ENCODE peak calls at places on chromosome 22, in four cellular contexts. A is K562, J is GM12878, S is GM12891. F is an unnamed sample.

GRCh38 chr22:41256898-41257260 is 16.1 kb upstream of the CHADL start:
- DNase-seq in A (no peak), J (no peak), S (no peak), F (no peak)

GRCh38 chr22:43230983-43231723 is 44.2 kb upstream of the TTLL12 start:
- DNase-seq in A (peak), J (no peak), S (peak), F (peak)

GRCh38 chr22:29340566-29340965 is 25.1 kb upstream of the RASL10A start:
- DNase-seq in A (no peak), J (no peak), S (no peak), F (no peak)

GRCh38 chr22:44500623-44501022 is 2.6 kb upstream of the RTL6 start:
- DNase-seq in A (no peak), J (no peak), S (no peak), F (no peak)

GRCh38 chr22:19524170-19525115 is at the start of gene CLDN5:
- DNase-seq in A (peak), J (no peak), S (peak), F (no peak)

GRCh38 chr22:19718255-19719054 is 4.2 kb downstream of the SEPTIN5 start:
- DNase-seq in A (peak), J (no peak), S (no peak), F (no peak)

GRCh38 chr22:43011079-43011478 is 3.9 kb downstream of the PACSIN2 start:
- DNase-seq in A (no peak), J (no peak), S (no peak), F (no peak)

GRCh38 chr22:46674367-46674781 is 54.2 kb downstream of the GRAMD4 start:
- DNase-seq in A (no peak), J (no peak), S (peak), F (peak)

GRCh38 chr22:18000441-18001039 is 23.8 kb downstream of the MICAL3 start:
- DNase-seq in A (no peak), J (no peak), S (no peak), F (no peak)

GRCh38 chr22:19769393-19769715 is 8.8 kb downstream of the TBX1 start:
- DNase-seq in A (no peak), J (no peak), S (no peak), F (no peak)

GRCh38 chr22:43446037-43446803 is 34.4 kb downstream of the MPPED1 start:
- DNase-seq in A (no peak), J (no peak), S (no peak), F (no peak)

GRCh38 chr22:21020802-21021429 is 6.0 kb downstream of the P2RX6 start:
- DNase-seq in A (peak), J (no peak), S (no peak), F (peak)

GRCh38 chr22:39176673-39177455 is 24.4 kb upstream of the CBX7 start:
- DNase-seq in A (no peak), J (no peak), S (no peak), F (no peak)

GRCh38 chr22:40728731-40729189 is 49.5 kb downstream of the MCHR1 start:
- DNase-seq in A (no peak), J (no peak), S (no peak), F (no peak)

GRCh38 chr22:44144046-44144569 is 36.6 kb upstream of the PARVG start:
- DNase-seq in A (no peak), J (no peak), S (no peak), F (no peak)

GRCh38 chr22:45336971-45337431 is 27.3 kb downstream of the FAM118A start:
- DNase-seq in A (no peak), J (no peak), S (no peak), F (no peak)

GRCh38 chr22:46237453-46238158 is 12.5 kb downstream of the CDPF1 start:
- DNase-seq in A (no peak), J (no peak), S (no peak), F (no peak)

GRCh38 chr22:20155330-20156041 is 4.6 kb upstream of the CCDC188 start:
- DNase-seq in A (no peak), J (no peak), S (no peak), F (peak)

GRCh38 chr22:35541254-35541748 is 670 bp downstream of the RASD2 start:
- DNase-seq in A (no peak), J (no peak), S (no peak), F (no peak)

GRCh38 chr22:26086359-26086758 is 82.9 kb upstream of the SEZ6L start:
- DNase-seq in A (no peak), J (no peak), S (no peak), F (no peak)

GRCh38 chr22:49377306-49377705 is 450.4 kb downstream of the BRD1 start:
- DNase-seq in A (no peak), J (no peak), S (no peak), F (no peak)

GRCh38 chr22:34931026-34931425 is 134.9 kb upstream of the ISX start:
- DNase-seq in A (no peak), J (no peak), S (no peak), F (no peak)

GRCh38 chr22:33921576-33922181 is 1.4 kb upstream of the LARGE1 start:
- DNase-seq in A (no peak), J (no peak), S (peak), F (no peak)
- TF ChIP-seq SPI1 in A (no peak), J (no peak), S (no peak), F (no peak)

GRCh38 chr22:30436196-30436595 is 10.6 kb downstream of the MTFP1 start:
- DNase-seq in A (no peak), J (no peak), S (no peak), F (no peak)

GRCh38 chr22:30434775-30435315 is 9.3 kb downstream of the MTFP1 start:
- DNase-seq in A (peak), J (no peak), S (no peak), F (no peak)

GRCh38 chr22:30433773-30434172 is 8.2 kb downstream of the MTFP1 start:
- DNase-seq in A (no peak), J (no peak), S (no peak), F (no peak)

GRCh38 chr22:30433227-30433626 is 7.7 kb downstream of the MTFP1 start:
- DNase-seq in A (no peak), J (no peak), S (no peak), F (no peak)

DNA sequence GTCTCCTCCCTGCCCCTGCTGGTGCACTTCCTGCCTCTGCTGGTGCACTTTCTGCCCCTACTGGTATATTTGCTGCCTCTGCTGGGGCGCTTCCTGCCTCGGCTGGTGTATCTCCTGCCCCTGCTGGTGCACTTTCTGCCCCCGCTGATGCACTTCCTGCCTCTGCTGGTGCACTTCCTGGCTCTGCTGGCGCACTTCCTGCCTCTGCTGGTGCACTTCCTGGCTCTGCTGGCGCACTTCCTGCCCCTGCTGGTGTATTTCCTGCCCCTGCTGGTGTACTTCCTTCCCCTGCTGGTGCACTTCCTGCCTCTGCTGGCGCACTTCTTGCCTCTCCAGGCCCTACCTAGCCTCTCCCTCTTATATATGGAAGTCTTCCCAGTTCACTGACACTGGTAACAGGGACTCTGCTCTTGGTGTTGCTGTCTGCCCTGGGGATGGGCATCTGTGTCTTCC is 10.1 kb downstream of the MTFP1 start:
- DNase-seq in A (no peak), J (no peak), S (no peak), F (peak)
- TF ChIP-seq SPI1 in A (peak), J (no peak), S (peak), F (peak)

DNA sequence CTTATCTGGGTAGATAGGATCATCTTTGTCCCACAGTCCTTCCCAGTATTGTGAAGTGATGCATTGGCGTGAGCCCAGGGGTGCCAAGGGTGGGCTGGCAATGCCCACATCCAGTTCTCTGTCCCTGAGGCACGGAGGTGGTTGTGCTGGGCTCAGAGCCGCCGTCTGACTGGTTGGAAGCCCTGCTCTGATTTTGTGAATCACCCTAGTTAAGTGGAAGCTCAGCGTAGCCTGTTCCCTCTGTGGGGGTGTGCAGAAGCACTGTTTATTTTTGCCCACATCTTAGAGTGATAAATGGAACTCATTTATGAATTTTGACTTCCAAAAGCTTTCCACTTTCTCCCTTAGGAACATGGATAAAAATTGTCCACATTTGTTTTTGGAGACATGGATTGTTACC is 13.6 kb downstream of the BCR start:
- DNase-seq in A (no peak), J (no peak), S (no peak), F (no peak)
- TF ChIP-seq SPI1 in A (no peak), J (no peak), S (no peak), F (no peak)

DNA sequence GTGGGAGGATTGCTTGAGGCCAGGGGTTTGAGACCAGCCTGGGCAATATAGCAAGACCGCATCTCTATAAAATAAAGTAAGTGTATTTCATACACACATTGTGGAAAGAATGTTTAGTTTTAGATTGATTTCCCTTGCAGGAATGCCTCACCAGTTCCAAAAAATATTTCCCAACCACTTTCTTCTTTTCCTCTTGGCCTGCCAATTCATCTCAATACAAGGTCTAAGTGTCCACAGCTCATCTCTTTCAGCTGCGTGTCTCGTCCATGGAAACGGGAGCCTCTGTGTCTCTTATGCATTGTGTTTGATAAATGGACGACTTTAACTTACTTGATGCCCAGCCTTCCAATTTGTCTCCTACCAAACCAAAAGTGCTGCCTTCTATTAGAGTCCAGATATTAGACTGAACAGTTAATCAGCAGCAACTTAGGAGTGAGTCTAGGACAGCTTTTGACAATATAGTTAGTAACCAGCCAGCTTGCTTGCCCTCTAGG is 27.2 kb downstream of the FBXO7 start:
- DNase-seq in A (no peak), J (no peak), S (no peak), F (no peak)
- TF ChIP-seq SPI1 in A (no peak), J (no peak), S (no peak), F (no peak)

DNA sequence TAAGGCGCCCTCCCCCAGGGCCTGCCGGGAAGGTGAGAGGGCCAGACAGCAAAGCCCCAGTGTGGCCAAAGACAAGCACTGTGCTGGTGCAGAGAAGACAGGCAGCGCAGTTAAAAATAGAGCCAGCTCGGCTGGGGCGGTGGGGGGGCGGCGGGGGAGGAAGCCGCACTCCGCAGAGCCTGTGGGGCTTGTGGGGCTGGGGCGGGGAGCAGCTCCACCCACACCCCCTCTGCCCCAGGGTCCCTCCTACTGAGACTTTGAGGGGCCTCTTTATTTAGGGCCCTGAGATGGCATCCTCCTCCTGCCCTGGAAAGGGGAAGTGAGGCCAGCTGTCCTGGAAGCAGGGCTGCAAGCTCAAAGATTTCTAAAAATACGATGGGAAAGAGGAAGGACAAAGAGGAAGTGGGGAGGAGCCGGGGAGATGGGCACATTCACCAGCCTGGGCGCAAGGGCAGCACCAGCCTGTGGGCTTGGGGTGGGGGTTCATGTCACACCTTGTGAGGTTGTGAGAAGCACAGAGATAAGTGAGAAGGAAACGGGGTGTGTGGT is 2.6 kb downstream of the CYTH4 start:
- DNase-seq in A (no peak), J (peak), S (peak), F (peak)
- TF ChIP-seq SPI1 in A (peak), J (peak), S (peak), F (peak)